ENCODE peak calls at places on chromosomes 7 and 10, in six cellular contexts. A is GM23248, Z is PC-3, O is MM.1S, J is OCI-LY7, E is GM23338. B is an unnamed sample.

GRCh38 chr10:117615649-117616048 is 73.1 kb downstream of the EMX2 start:
- DNase-seq in A (no peak), Z (no peak), O (no peak), J (no peak), E (no peak), B (no peak)

GRCh38 chr10:60414111-60414510 is 24.4 kb upstream of the ANK3 start:
- DNase-seq in A (no peak), Z (peak; percentile 28), O (no peak), J (no peak), E (no peak), B (no peak)

GRCh38 chr7:106284516-106285050 is at the start of gene NAMPT:
- DNase-seq in A (peak; percentile 51), Z (peak; percentile 36), O (peak; percentile 60), J (peak; percentile 55), E (peak; percentile 63), B (peak; percentile 80)

GRCh38 chr10:124743188-124744046 is 761 bp downstream of the FAM53B start:
- DNase-seq in A (peak; percentile 69), Z (peak; percentile 21), O (peak; percentile 40), J (peak; percentile 57), E (peak; percentile 50), B (peak; percentile 63)

GRCh38 chr10:71077796-71078453 is 134.4 kb upstream of the UNC5B start:
- DNase-seq in A (no peak), Z (no peak), O (no peak), J (no peak), E (no peak), B (no peak)

GRCh38 chr10:98664329-98665042 is 217.8 kb upstream of the HPS1 start:
- DNase-seq in A (peak; percentile 23), Z (peak; percentile 67), O (peak; percentile 67), J (peak; percentile 52), E (peak; percentile 84), B (peak; percentile 64)

GRCh38 chr7:94907420-94908203 is at the start of gene PPP1R9A:
- DNase-seq in A (peak; percentile 39), Z (peak; percentile 65), O (peak; percentile 29), J (no peak), E (peak; percentile 81), B (peak; percentile 87)

GRCh38 chr7:56287429-56288138 is 171.4 kb upstream of the NUPR2 start:
- DNase-seq in A (peak; percentile 17), Z (no peak), O (no peak), J (no peak), E (no peak), B (no peak)

GRCh38 chr7:92797693-92798092 is 38.7 kb downstream of the CDK6 start:
- DNase-seq in A (peak; percentile 50), Z (no peak), O (no peak), J (no peak), E (no peak), B (no peak)

GRCh38 chr7:140478361-140479061 is 794 bp downstream of the MKRN1 start:
- DNase-seq in A (peak; percentile 74), Z (peak; percentile 25), O (peak; percentile 53), J (peak; percentile 71), E (peak; percentile 65), B (peak; percentile 86)

GRCh38 chr10:2680802-2681201 is 386.5 kb upstream of the PFKP start:
- DNase-seq in A (no peak), Z (no peak), O (no peak), J (no peak), E (no peak), B (no peak)

GRCh38 chr7:7565746-7566650 is 686 bp upstream of the MIOS start:
- DNase-seq in A (peak; percentile 2), Z (peak; percentile 90), O (no peak), J (peak; percentile 8), E (peak; percentile 35), B (no peak)

GRCh38 chr10:29646238-29646902 is 11.6 kb upstream of the SVIL start:
- DNase-seq in A (peak; percentile 78), Z (peak; percentile 57), O (no peak), J (no peak), E (no peak), B (peak; percentile 33)

GRCh38 chr7:14288701-14289100 is 299.2 kb upstream of the ETV1 start:
- DNase-seq in A (no peak), Z (no peak), O (no peak), J (no peak), E (no peak), B (no peak)

GRCh38 chr10:95818663-95819062 is 62.7 kb downstream of the ENTPD1 start:
- DNase-seq in A (peak; percentile 61), Z (peak; percentile 73), O (no peak), J (no peak), E (no peak), B (no peak)

GRCh38 chr10:72328045-72328828 is 26.5 kb downstream of the DNAJB12 start:
- DNase-seq in A (peak; percentile 72), Z (peak; percentile 65), O (no peak), J (peak; percentile 68), E (peak; percentile 88), B (peak; percentile 82)

GRCh38 chr7:32142649-32143048 is 72.4 kb upstream of the PDE1C start:
- DNase-seq in A (peak; percentile 57), Z (peak; percentile 86), O (no peak), J (no peak), E (no peak), B (no peak)

GRCh38 chr10:27369832-27370231 is 129.2 kb upstream of the ACBD5 start:
- DNase-seq in A (peak; percentile 50), Z (peak; percentile 41), O (no peak), J (peak; percentile 27), E (peak; percentile 35), B (no peak)

GRCh38 chr7:2730846-2731770 is 43.1 kb downstream of the AMZ1 start:
- DNase-seq in A (no peak), Z (no peak), O (no peak), J (no peak), E (no peak), B (no peak)

GRCh38 chr10:132690401-132690800 is 95.5 kb downstream of the NKX6-2 start:
- DNase-seq in A (no peak), Z (no peak), O (no peak), J (no peak), E (no peak), B (no peak)

GRCh38 chr10:69715156-69715898 is 85.3 kb downstream of the FAM241B start:
- DNase-seq in A (peak; percentile 69), Z (peak; percentile 11), O (no peak), J (no peak), E (no peak), B (no peak)

GRCh38 chr10:98556061-98556460 is 109.3 kb upstream of the HPS1 start:
- DNase-seq in A (peak; percentile 50), Z (no peak), O (no peak), J (no peak), E (no peak), B (no peak)

GRCh38 chr7:140674356-140674800 is 1.6 kb downstream of the ADCK2 start:
- DNase-seq in A (no peak), Z (peak; percentile 25), O (peak; percentile 71), J (peak; percentile 92), E (no peak), B (no peak)

GRCh38 chr10:129972966-129973673 is 9.0 kb upstream of the EBF3 start:
- DNase-seq in A (no peak), Z (no peak), O (no peak), J (no peak), E (peak; percentile 13), B (peak; percentile 31)

GRCh38 chr10:43689955-43690771 is 41.5 kb upstream of the ZNF32 start:
- DNase-seq in A (peak; percentile 89), Z (peak; percentile 66), O (peak; percentile 70), J (peak; percentile 38), E (peak; percentile 85), B (peak; percentile 87)

GRCh38 chr7:65974191-65974801 is 7.7 kb downstream of the GUSB start:
- DNase-seq in A (no peak), Z (no peak), O (no peak), J (no peak), E (no peak), B (no peak)

GRCh38 chr7:90191648-90192047 is 19.9 kb upstream of the STEAP2 start:
- DNase-seq in A (no peak), Z (no peak), O (no peak), J (no peak), E (peak; percentile 12), B (no peak)

GRCh38 chr7:7438851-7439250 is 96.8 kb downstream of the COL28A1 start:
- DNase-seq in A (peak; percentile 99), Z (peak; percentile 97), O (no peak), J (no peak), E (no peak), B (no peak)

GRCh38 chr10:42979730-42980467 is 97.0 kb upstream of the RET start:
- DNase-seq in A (no peak), Z (no peak), O (no peak), J (no peak), E (no peak), B (no peak)

GRCh38 chr7:128390871-128391565 is 18.8 kb downstream of the IMPDH1 start:
- DNase-seq in A (no peak), Z (no peak), O (no peak), J (no peak), E (no peak), B (no peak)

GRCh38 chr7:73999664-74000420 is 28.1 kb upstream of the ELN start:
- DNase-seq in A (peak; percentile 93), Z (no peak), O (no peak), J (no peak), E (no peak), B (no peak)
- TF ChIP-seq EZH2phosphoT487 in A (peak; percentile 42), Z (no peak), O (no peak), J (no peak), E (no peak), B (no peak)

DNA sequence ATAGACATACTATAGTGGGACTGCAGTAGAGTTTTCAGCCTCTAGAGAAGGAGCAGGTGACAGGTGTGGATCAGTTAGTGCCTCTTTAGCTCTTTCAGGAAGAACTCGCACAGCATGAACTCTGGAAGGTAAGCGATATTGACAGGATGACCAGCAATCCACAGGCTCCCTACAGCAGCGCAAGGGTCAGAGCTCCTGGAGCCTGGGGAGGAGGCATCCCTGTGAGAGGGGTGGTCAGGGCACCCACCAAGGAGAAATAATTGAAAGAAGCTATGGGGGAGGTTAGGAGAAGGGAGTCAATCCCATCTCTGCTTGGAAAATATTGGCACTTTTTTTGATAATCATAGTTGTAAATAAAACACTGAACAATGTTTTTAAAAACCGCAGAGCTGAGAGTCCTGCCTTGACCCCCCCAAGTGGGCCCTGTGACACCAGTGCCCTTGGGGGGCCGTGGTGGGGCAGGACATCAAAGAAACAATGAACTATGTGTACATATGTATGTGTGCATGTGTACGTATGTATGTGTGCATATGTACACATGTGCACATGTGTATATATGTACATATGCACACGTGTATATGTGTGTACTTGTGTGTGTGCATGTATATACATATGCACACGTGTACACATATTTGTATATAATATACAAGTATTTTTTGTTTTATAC is 13.8 kb downstream of the AKR1C3 start:
- DNase-seq in A (no peak), Z (no peak), O (no peak), J (no peak), E (no peak), B (no peak)
- TF ChIP-seq EZH2phosphoT487 in A (no peak), Z (no peak), O (no peak), J (no peak), E (no peak), B (no peak)

DNA sequence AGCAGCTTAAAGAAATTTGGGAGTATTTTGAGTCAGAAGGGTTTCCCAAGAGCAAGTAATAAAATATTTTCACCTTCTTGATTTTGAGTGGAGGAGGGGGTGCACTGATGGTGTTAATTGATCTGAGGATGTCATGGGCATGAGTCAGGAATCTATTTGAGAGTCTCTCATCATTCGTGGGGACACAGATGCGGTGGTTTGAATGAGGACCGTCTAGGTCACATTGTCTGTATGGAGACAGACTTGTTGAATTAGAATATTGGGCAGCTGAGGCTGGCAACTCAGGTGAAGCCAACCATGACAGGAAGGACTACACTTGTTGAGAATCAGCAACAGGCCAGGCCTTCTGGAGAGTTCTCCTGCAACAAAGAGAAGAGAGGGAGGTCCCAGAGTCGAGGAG is 127.0 kb downstream of the INSYN2A start:
- DNase-seq in A (no peak), Z (no peak), O (no peak), J (no peak), E (no peak), B (no peak)
- TF ChIP-seq EZH2phosphoT487 in A (no peak), Z (no peak), O (no peak), J (no peak), E (no peak), B (no peak)

GRCh38 chr7:74573499-74573898 is 84.0 kb upstream of the GTF2I start:
- DNase-seq in A (no peak), Z (no peak), O (no peak), J (peak; percentile 23), E (no peak), B (no peak)
- TF ChIP-seq EZH2phosphoT487 in A (no peak), Z (no peak), O (no peak), J (no peak), E (no peak), B (no peak)